ENCODE peak calls at places on chromosomes 12 and 14, in ten cellular contexts. C is ovary, Z is uterus, J is testis, L is sigmoid colon, X is breast epithelium, V is IMR-90, D is HepG2, Y is A549, M is GM12878. G is an unnamed sample.

GRCh38 chr12:121668750-121669524 is 517 bp downstream of the MORN3 start:
- DNase-seq in L (no peak), Y (peak), D (peak), Z (no peak), M (no peak), C (peak), V (peak), J (peak), X (no peak), G (peak)

GRCh38 chr12:13411287-13411686 is 214.8 kb downstream of the EMP1 start:
- DNase-seq in D (no peak), V (no peak), L (no peak), Z (no peak), Y (no peak), M (no peak), J (no peak), C (no peak), X (no peak), G (no peak)

GRCh38 chr14:64095620-64096019 is 198.6 kb downstream of the ESR2 start:
- DNase-seq in X (no peak), Z (no peak), J (no peak), V (peak), D (no peak), L (no peak), M (no peak), C (no peak), Y (no peak), G (no peak)

GRCh38 chr12:113019045-113019444 is 37.5 kb upstream of the DTX1 start:
- DNase-seq in D (no peak), C (no peak), L (no peak), Z (no peak), X (no peak), Y (no peak), M (no peak), J (no peak), V (no peak), G (no peak)

GRCh38 chr12:26651566-26652188 is 181.3 kb downstream of the ITPR2 start:
- DNase-seq in Z (peak), D (peak), Y (peak), L (no peak), V (peak), C (peak), M (peak), X (no peak), J (peak), G (peak)

GRCh38 chr14:95147597-95147996 is 9.7 kb downstream of the DICER1 start:
- DNase-seq in D (no peak), X (no peak), L (no peak), C (no peak), Z (no peak), Y (no peak), J (no peak), V (no peak), M (no peak), G (no peak)

GRCh38 chr14:97458302-97459137 is 661.3 kb downstream of the VRK1 start:
- DNase-seq in L (no peak), D (no peak), Z (no peak), X (no peak), J (peak), C (no peak), V (no peak), Y (no peak), M (no peak), G (peak)

GRCh38 chr14:91835920-91836843 is 31.2 kb downstream of the TC2N start:
- DNase-seq in C (peak), X (peak), Z (peak), D (no peak), J (peak), Y (peak), M (no peak), V (no peak), L (peak), G (peak)

GRCh38 chr14:24135834-24136683 is at the start of gene PSME1:
- DNase-seq in Z (peak), M (peak), C (peak), L (peak), D (peak), X (peak), J (peak), Y (peak), V (peak), G (peak)

GRCh38 chr14:101465795-101466448 is 95.4 kb upstream of the DIO3 start:
- DNase-seq in L (no peak), X (no peak), C (no peak), D (no peak), J (no peak), V (no peak), M (no peak), Z (no peak), Y (no peak), G (no peak)

GRCh38 chr14:104294628-104294982 is 156.2 kb downstream of the KIF26A start:
- DNase-seq in X (peak), Z (no peak), D (no peak), C (peak), Y (no peak), V (no peak), L (no peak), J (no peak), M (no peak), G (no peak)

GRCh38 chr14:38646391-38646790 is 390.5 kb upstream of the CLEC14A start:
- DNase-seq in Z (no peak), L (no peak), X (no peak), M (no peak), D (no peak), Y (no peak), C (no peak), J (no peak), V (no peak), G (no peak)

GRCh38 chr12:48973992-48974673 is 2.6 kb upstream of the WNT10B start:
- DNase-seq in Y (peak), L (peak), C (no peak), J (peak), X (no peak), Z (no peak), D (no peak), M (no peak), V (peak), G (peak)

GRCh38 chr14:75811862-75812505 is 150.9 kb downstream of the TTLL5 start:
- DNase-seq in V (no peak), D (no peak), J (no peak), L (no peak), X (no peak), C (no peak), M (no peak), Z (no peak), Y (no peak), G (peak)

GRCh38 chr12:55705802-55706402 is 1.8 kb downstream of the ITGA7 start:
- DNase-seq in L (no peak), Z (no peak), D (no peak), V (no peak), Y (peak), M (no peak), J (no peak), X (no peak), C (no peak), G (no peak)

GRCh38 chr12:125797421-125798175 is 732.4 kb downstream of the AACS start:
- DNase-seq in X (no peak), L (no peak), M (no peak), D (no peak), J (no peak), Y (peak), C (no peak), Z (no peak), V (no peak), G (no peak)

GRCh38 chr12:241266-241665 is 21.4 kb downstream of the SLC6A13 start:
- DNase-seq in D (no peak), J (no peak), X (no peak), C (no peak), M (no peak), Z (no peak), V (no peak), L (no peak), Y (no peak), G (no peak)

GRCh38 chr14:90531497-90531896 is 134.7 kb downstream of the CALM1 start:
- DNase-seq in D (no peak), V (no peak), Y (no peak), J (no peak), M (no peak), C (no peak), L (no peak), Z (no peak), X (no peak), G (no peak)
- H3K27ac ChIP-seq in D (no peak), V (no peak), Y (no peak), J (no peak), M (no peak), C (no peak), L (no peak), Z (no peak), X (no peak), G (no peak)

GRCh38 chr12:72264548-72265175 is 7.5 kb upstream of the TRHDE start:
- DNase-seq in Y (peak), J (no peak), M (no peak), Z (no peak), V (peak), X (no peak), C (no peak), L (no peak), D (peak), G (no peak)
- TF ChIP-seq CTCF in Y (peak), J (peak), M (peak), Z (peak), V (peak), X (no peak), C (no peak), L (no peak), D (peak), G (peak)

GRCh38 chr12:89353823-89354629 is 1.7 kb upstream of the DUSP6 start:
- DNase-seq in V (peak), Z (peak), Y (peak), M (no peak), J (peak), C (peak), X (peak), D (peak), L (peak), G (peak)
- TF ChIP-seq POLR2A in V (peak), Z (peak), Y (peak), M (no peak), J (no peak), C (no peak), X (no peak), D (no peak), L (no peak), G (peak)

GRCh38 chr14:60153996-60154395 is 11.2 kb downstream of the DHRS7 start:
- DNase-seq in Y (no peak), V (no peak), M (no peak), X (no peak), J (no peak), L (no peak), Z (no peak), C (no peak), D (no peak), G (no peak)

DNA sequence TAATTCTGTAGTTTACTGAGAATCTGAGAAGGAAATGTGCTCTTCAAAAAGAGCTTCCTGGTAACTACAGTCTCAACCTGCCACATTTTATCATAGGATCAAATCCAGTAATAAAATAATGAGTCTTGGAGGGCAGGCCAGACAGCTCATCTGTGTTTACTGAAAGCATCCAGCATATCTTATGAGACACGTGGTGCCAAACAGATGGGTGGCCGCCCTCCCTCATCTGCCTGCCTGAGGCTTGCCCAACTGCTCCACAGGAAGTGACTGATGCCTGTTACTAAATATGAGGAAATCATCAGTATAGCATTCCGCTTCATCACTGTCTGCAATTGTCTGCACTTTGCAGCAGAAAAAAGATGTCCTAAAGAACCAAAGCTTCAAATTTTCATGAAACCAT is 13.5 kb downstream of the DHRS7 start:
- DNase-seq in X (peak), Y (peak), L (peak), J (peak), D (no peak), Z (peak), C (no peak), V (peak), M (no peak), G (peak)
- H3K27ac ChIP-seq in X (peak), Y (peak), L (peak), J (no peak), D (no peak), Z (peak), C (no peak), V (no peak), M (no peak), G (no peak)

GRCh38 chr14:52553671-52554575 is 1.3 kb downstream of the GPR137C start:
- DNase-seq in Y (peak), M (peak), V (peak), J (peak), Z (peak), X (peak), C (peak), D (peak), L (peak), G (peak)
- TF ChIP-seq CTCF in Y (no peak), M (no peak), V (no peak), J (no peak), Z (no peak), X (no peak), C (no peak), D (no peak), L (no peak), G (no peak)